ENCODE peak calls at places on chromosomes 4 and X, in four cellular contexts. H is AG09309; Q is stimulated activated CD8-positive, alpha-beta memory T cell treated with anti-CD3 and anti-CD28 coated beads, Interleukin-15, amount 100 ng/mL, for 24 hours; O is T-helper 2 cell. I is an unnamed sample.

GRCh38 chr4:122285285-122285684 is 93.5 kb upstream of the ADAD1 start:
- DNase-seq in H (no peak), Q (no peak), O (no peak), I (no peak)

GRCh38 chrX:40465735-40466551 is 114.8 kb upstream of the ATP6AP2 start:
- DNase-seq in Q (no peak), O (no peak), H (no peak), I (no peak)

GRCh38 chr4:37890501-37891220 is at the start of gene TBC1D1:
- DNase-seq in H (no peak), Q (no peak), O (peak), I (peak)

GRCh38 chr4:96654045-96654444 is 814.2 kb downstream of the PDHA2 start:
- DNase-seq in H (no peak), O (no peak), Q (no peak), I (no peak)

GRCh38 chr4:125315571-125316390 is 1.0 kb downstream of the FAT4 start:
- DNase-seq in H (no peak), O (no peak), Q (no peak), I (no peak)

GRCh38 chrX:23292979-23293651 is 41.5 kb upstream of the PTCHD1 start:
- DNase-seq in Q (no peak), H (no peak), O (no peak), I (no peak)

GRCh38 chrX:47030339-47030738 is 47.9 kb upstream of the RGN start:
- DNase-seq in H (peak), Q (no peak), O (no peak), I (no peak)

GRCh38 chr4:182897601-182898478 is 19.3 kb downstream of the DCTD start:
- DNase-seq in Q (no peak), O (no peak), H (no peak), I (no peak)

GRCh38 chr4:163367651-163368050 is 24.0 kb downstream of the NPY5R start:
- DNase-seq in Q (no peak), O (no peak), H (no peak), I (no peak)

GRCh38 chrX:155995476-155995875 is 2.0 kb upstream of the IL9R start:
- DNase-seq in Q (no peak), H (no peak), O (no peak), I (no peak)

GRCh38 chr4:151267822-151268535 is 9.0 kb upstream of the PRSS48 start:
- DNase-seq in Q (no peak), H (no peak), O (no peak), I (no peak)

GRCh38 chrX:143664302-143664701 is 28.4 kb upstream of the SLITRK4 start:
- DNase-seq in O (no peak), H (no peak), Q (no peak), I (no peak)

GRCh38 chr4:172776203-172776896 is 392.3 kb upstream of the GALNT7 start:
- DNase-seq in Q (no peak), H (no peak), O (no peak), I (no peak)

GRCh38 chr4:176794651-176795050 is 1.9 kb upstream of the VEGFC start:
- DNase-seq in O (no peak), Q (no peak), H (no peak), I (no peak)

GRCh38 chr4:25378130-25378743 is 1.2 kb downstream of the ANAPC4 start:
- DNase-seq in Q (no peak), H (no peak), O (no peak), I (no peak)

GRCh38 chr4:5460106-5460801 is 248.1 kb downstream of the EVC2 start:
- DNase-seq in Q (no peak), H (no peak), O (no peak), I (no peak)

GRCh38 chrX:12711435-12712040 is 79.7 kb upstream of the PRPS2 start:
- DNase-seq in O (no peak), Q (no peak), H (no peak), I (no peak)

GRCh38 chrX:153812220-153812619 is 17.8 kb downstream of the SSR4 start:
- DNase-seq in H (no peak), O (no peak), Q (no peak), I (no peak)

GRCh38 chr4:165345663-165346417 is 18.4 kb downstream of the MSMO1 start:
- DNase-seq in O (no peak), H (no peak), Q (no peak), I (no peak)

GRCh38 chr4:79964715-79965345 is 108.2 kb downstream of the ANTXR2 start:
- DNase-seq in Q (no peak), H (no peak), O (no peak), I (no peak)

GRCh38 chr4:134702374-134702773 is 500.8 kb upstream of the PABPC4L start:
- DNase-seq in O (no peak), Q (no peak), H (no peak), I (no peak)

GRCh38 chr4:1792832-1793495 is at the start of gene FGFR3:
- DNase-seq in H (no peak), O (peak), Q (peak), I (no peak)

GRCh38 chr4:8244001-8244757 is 25.4 kb upstream of the HTRA3 start:
- DNase-seq in Q (no peak), O (no peak), H (no peak), I (no peak)

GRCh38 chrX:123920065-123920785 is 41.3 kb upstream of the STAG2 start:
- DNase-seq in Q (no peak), O (no peak), H (no peak), I (no peak)

GRCh38 chr4:118175506-118175905 is 141.2 kb downstream of the NDST3 start:
- DNase-seq in H (no peak), O (no peak), Q (no peak), I (no peak)

GRCh38 chr4:13627606-13628301 is at the start of gene BOD1L1:
- DNase-seq in Q (peak), H (peak), O (peak), I (peak)

GRCh38 chr4:97016186-97016945 is 1126.9 kb downstream of the STPG2 start:
- DNase-seq in H (no peak), O (no peak), Q (no peak), I (no peak)

GRCh38 chr4:80608285-80608980 is 272.9 kb downstream of the CFAP299 start:
- DNase-seq in O (no peak), H (peak), Q (no peak), I (no peak)

GRCh38 chr4:1234296-1234695 is 14.6 kb downstream of the CTBP1 start:
- DNase-seq in Q (no peak), H (no peak), O (no peak), I (no peak)

GRCh38 chrX:12403474-12404082 is 265.3 kb downstream of the FRMPD4 start:
- DNase-seq in Q (no peak), H (no peak), O (no peak), I (no peak)

GRCh38 chr4:2049811-2050210 is 9.3 kb upstream of the NAT8L start:
- DNase-seq in Q (no peak), H (no peak), O (no peak), I (no peak)

GRCh38 chr4:97845758-97846157 is 297.5 kb downstream of the STPG2 start:
- DNase-seq in O (no peak), H (no peak), Q (no peak), I (no peak)

GRCh38 chrX:36684053-36684452 is 324.1 kb upstream of the FAM47C start:
- DNase-seq in O (no peak), H (no peak), Q (no peak), I (no peak)

GRCh38 chr4:101306764-101307615 is 40.3 kb downstream of the PPP3CA start:
- DNase-seq in H (no peak), O (no peak), Q (no peak), I (no peak)

GRCh38 chr4:113069212-113069892 is 19.9 kb downstream of the ANK2 start:
- DNase-seq in H (no peak), O (no peak), Q (no peak), I (no peak)

GRCh38 chr4:1524761-1525160 is 118.5 kb upstream of the NKX1-1 start:
- DNase-seq in H (no peak), Q (no peak), O (no peak), I (no peak)

GRCh38 chrX:94265323-94265722 is 591.3 kb downstream of the FAM133A start:
- DNase-seq in Q (no peak), O (no peak), H (no peak), I (no peak)

GRCh38 chr4:87243426-87244053 is 23.1 kb upstream of the KLHL8 start:
- DNase-seq in Q (no peak), H (no peak), O (no peak), I (no peak)